ENCODE peak calls at places on chromosomes 3 and 15, in ten cellular contexts. One of them, this sample, is unnamed.

GRCh38 chr15:56805466-56806146 is 72.3 kb upstream of the ZNF280D start:
- DNase-seq in neuronal stem cell: no peak
- DNase-seq in germinal center: peak
- DNase-seq in iris pigment epithelial cell: peak
- DNase-seq in activated CD8-positive, alpha-beta memory T cell treated with anti-CD3 and anti-CD28 coated beads for 48 hours: no peak
- DNase-seq in AG08396: peak
- DNase-seq in ovary: peak
- DNase-seq in nephron progenitor cell: no peak
- DNase-seq in stromal cell of bone marrow: peak
- DNase-seq in brain microvascular endothelial cell: peak
- DNase-seq in this sample: no peak

GRCh38 chr15:57280464-57280863 is 95.8 kb upstream of the CGNL1 start:
- DNase-seq in neuronal stem cell: no peak
- DNase-seq in germinal center: no peak
- DNase-seq in iris pigment epithelial cell: no peak
- DNase-seq in activated CD8-positive, alpha-beta memory T cell treated with anti-CD3 and anti-CD28 coated beads for 48 hours: no peak
- DNase-seq in AG08396: no peak
- DNase-seq in ovary: no peak
- DNase-seq in nephron progenitor cell: no peak
- DNase-seq in stromal cell of bone marrow: no peak
- DNase-seq in brain microvascular endothelial cell: no peak
- DNase-seq in this sample: no peak

GRCh38 chr3:11244131-11244677 is 28.0 kb upstream of the ATG7 start:
- DNase-seq in neuronal stem cell: no peak
- DNase-seq in germinal center: no peak
- DNase-seq in iris pigment epithelial cell: peak
- DNase-seq in activated CD8-positive, alpha-beta memory T cell treated with anti-CD3 and anti-CD28 coated beads for 48 hours: no peak
- DNase-seq in AG08396: peak
- DNase-seq in ovary: no peak
- DNase-seq in nephron progenitor cell: no peak
- DNase-seq in stromal cell of bone marrow: no peak
- DNase-seq in brain microvascular endothelial cell: peak
- DNase-seq in this sample: no peak

GRCh38 chr3:179146911-179147570 is 1.1 kb upstream of the PIK3CA start:
- DNase-seq in neuronal stem cell: peak
- DNase-seq in germinal center: peak
- DNase-seq in iris pigment epithelial cell: peak
- DNase-seq in activated CD8-positive, alpha-beta memory T cell treated with anti-CD3 and anti-CD28 coated beads for 48 hours: no peak
- DNase-seq in AG08396: peak
- DNase-seq in ovary: no peak
- DNase-seq in nephron progenitor cell: peak
- DNase-seq in stromal cell of bone marrow: peak
- DNase-seq in brain microvascular endothelial cell: peak
- DNase-seq in this sample: peak

GRCh38 chr15:99230867-99231266 is 18.5 kb downstream of the TTC23 start:
- DNase-seq in neuronal stem cell: no peak
- DNase-seq in germinal center: no peak
- DNase-seq in iris pigment epithelial cell: no peak
- DNase-seq in activated CD8-positive, alpha-beta memory T cell treated with anti-CD3 and anti-CD28 coated beads for 48 hours: no peak
- DNase-seq in AG08396: no peak
- DNase-seq in ovary: no peak
- DNase-seq in nephron progenitor cell: no peak
- DNase-seq in stromal cell of bone marrow: no peak
- DNase-seq in brain microvascular endothelial cell: no peak
- DNase-seq in this sample: no peak

GRCh38 chr3:61015840-61016239 is 235.4 kb downstream of the FHIT start:
- DNase-seq in neuronal stem cell: no peak
- DNase-seq in germinal center: no peak
- DNase-seq in iris pigment epithelial cell: no peak
- DNase-seq in activated CD8-positive, alpha-beta memory T cell treated with anti-CD3 and anti-CD28 coated beads for 48 hours: no peak
- DNase-seq in AG08396: no peak
- DNase-seq in ovary: no peak
- DNase-seq in nephron progenitor cell: no peak
- DNase-seq in stromal cell of bone marrow: no peak
- DNase-seq in brain microvascular endothelial cell: no peak
- DNase-seq in this sample: no peak

GRCh38 chr3:141094851-141095545 is 43.9 kb downstream of the SPSB4 start:
- DNase-seq in neuronal stem cell: peak
- DNase-seq in germinal center: no peak
- DNase-seq in iris pigment epithelial cell: peak
- DNase-seq in activated CD8-positive, alpha-beta memory T cell treated with anti-CD3 and anti-CD28 coated beads for 48 hours: no peak
- DNase-seq in AG08396: peak
- DNase-seq in ovary: no peak
- DNase-seq in nephron progenitor cell: no peak
- DNase-seq in stromal cell of bone marrow: peak
- DNase-seq in brain microvascular endothelial cell: peak
- DNase-seq in this sample: peak

GRCh38 chr3:197558000-197558399 is 2.2 kb upstream of the BDH1 start:
- DNase-seq in neuronal stem cell: no peak
- DNase-seq in germinal center: no peak
- DNase-seq in iris pigment epithelial cell: no peak
- DNase-seq in activated CD8-positive, alpha-beta memory T cell treated with anti-CD3 and anti-CD28 coated beads for 48 hours: no peak
- DNase-seq in AG08396: no peak
- DNase-seq in ovary: no peak
- DNase-seq in nephron progenitor cell: no peak
- DNase-seq in stromal cell of bone marrow: no peak
- DNase-seq in brain microvascular endothelial cell: no peak
- DNase-seq in this sample: no peak

GRCh38 chr15:39028069-39028468 is 463.5 kb upstream of the RASGRP1 start:
- DNase-seq in neuronal stem cell: no peak
- DNase-seq in germinal center: no peak
- DNase-seq in iris pigment epithelial cell: peak
- DNase-seq in activated CD8-positive, alpha-beta memory T cell treated with anti-CD3 and anti-CD28 coated beads for 48 hours: no peak
- DNase-seq in AG08396: peak
- DNase-seq in ovary: no peak
- DNase-seq in nephron progenitor cell: no peak
- DNase-seq in stromal cell of bone marrow: peak
- DNase-seq in brain microvascular endothelial cell: peak
- DNase-seq in this sample: no peak

GRCh38 chr3:37386627-37387230 is 212.3 kb upstream of the LRRFIP2 start:
- DNase-seq in neuronal stem cell: no peak
- DNase-seq in germinal center: no peak
- DNase-seq in iris pigment epithelial cell: peak
- DNase-seq in activated CD8-positive, alpha-beta memory T cell treated with anti-CD3 and anti-CD28 coated beads for 48 hours: no peak
- DNase-seq in AG08396: no peak
- DNase-seq in ovary: no peak
- DNase-seq in nephron progenitor cell: no peak
- DNase-seq in stromal cell of bone marrow: no peak
- DNase-seq in brain microvascular endothelial cell: no peak
- DNase-seq in this sample: no peak